ENCODE peak calls at places on chromosomes 3 and 15, in nine cellular contexts. Y, N, D, L, Q, H, R, J and Z are unnamed samples.

GRCh38 chr3:177141471-177141870 is 55.8 kb downstream of the TBL1XR1 start:
- DNase-seq in L (no peak), J (no peak), N (no peak), Y (no peak), R (no peak), Q (no peak), H (no peak), D (no peak), Z (no peak)

GRCh38 chr15:71730277-71731144 is 79.8 kb upstream of the NR2E3 start:
- DNase-seq in D (peak), Y (peak), N (peak), R (peak), H (peak), J (peak), L (no peak), Q (peak), Z (peak)

GRCh38 chr15:66253643-66254363 is at the start of gene MEGF11:
- DNase-seq in L (no peak), N (peak), Q (no peak), R (no peak), Y (peak), J (peak), H (peak), D (peak), Z (peak)

GRCh38 chr3:82080261-82080660 is 318.8 kb upstream of the GBE1 start:
- DNase-seq in D (no peak), H (no peak), L (no peak), N (no peak), Y (no peak), J (no peak), Q (no peak), R (no peak), Z (no peak)

GRCh38 chr15:99633655-99634054 is 67.9 kb downstream of the MEF2A start:
- DNase-seq in Q (no peak), Y (no peak), L (no peak), D (no peak), J (no peak), H (no peak), N (no peak), R (no peak), Z (no peak)

GRCh38 chr3:184800349-184800748 is 11.6 kb upstream of the VPS8 start:
- DNase-seq in Q (no peak), R (no peak), N (no peak), Y (no peak), D (no peak), L (no peak), H (no peak), J (no peak), Z (no peak)

GRCh38 chr3:112086857-112087524 is 802 bp downstream of the C3orf52 start:
- DNase-seq in J (no peak), R (no peak), Q (no peak), Y (peak), L (no peak), H (no peak), N (no peak), D (no peak), Z (no peak)

GRCh38 chr15:100765458-100766224 is 114.0 kb upstream of the ALDH1A3 start:
- DNase-seq in R (no peak), H (peak), Q (no peak), L (no peak), D (peak), J (no peak), N (peak), Y (no peak), Z (no peak)

GRCh38 chr3:101643861-101644613 is 32.9 kb downstream of the ZBTB11 start:
- DNase-seq in N (no peak), R (peak), H (no peak), Q (no peak), J (no peak), D (no peak), L (no peak), Y (no peak), Z (no peak)

GRCh38 chr3:58645726-58646125 is 20.8 kb downstream of the FAM3D start:
- DNase-seq in D (no peak), R (no peak), N (no peak), L (no peak), H (no peak), Q (no peak), J (no peak), Y (no peak), Z (no peak)

GRCh38 chr15:66109826-66110225 is 143.7 kb downstream of the MEGF11 start:
- DNase-seq in Q (no peak), R (no peak), L (no peak), Y (no peak), N (no peak), H (no peak), J (no peak), D (no peak), Z (no peak)

GRCh38 chr3:69271098-69271497 is 114.8 kb downstream of the FRMD4B start:
- DNase-seq in Y (no peak), H (no peak), J (no peak), Q (no peak), D (no peak), N (no peak), L (no peak), R (no peak), Z (no peak)

GRCh38 chr3:131731709-131732108 is 228.9 kb upstream of the MRPL3 start:
- DNase-seq in H (no peak), L (no peak), R (peak), D (no peak), Y (no peak), Q (no peak), N (no peak), J (no peak), Z (no peak)

GRCh38 chr3:181695661-181696491 is 15.8 kb upstream of the SOX2 start:
- DNase-seq in R (no peak), H (no peak), N (no peak), Q (no peak), Y (peak), D (no peak), L (no peak), J (no peak), Z (peak)